ENCODE peak calls at places on chromosomes 6 and 20, in nine cellular contexts. G is activated CD8-positive, alpha-beta memory T cell treated with anti-CD3 and anti-CD28 coated beads, Interleukin-2, amount 50 U/mL, for 48 hours; J is stimulated activated CD8-positive, alpha-beta memory T cell treated with anti-CD3 and anti-CD28 coated beads, Interleukin-4, amount 100 ng/mL, for 1 hour; P is activated T-cell treated with anti-CD3 and anti-CD28 coated beads, Interleukin-2, amount 50 U/mL, for 48 hours; H is EH; M is stimulated activated CD4-positive, alpha-beta T cell treated with anti-CD3 and anti-CD28 coated beads, Interleukin-2, amount 100 ng/mL, for 48 hours; D is erythroblast; X is right atrium auricular region; N is left ventricle myocardium inferior. U is an unnamed sample.

GRCh38 chr6:72412709-72413044 is 209.2 kb upstream of the KCNQ5 start:
- DNase-seq in G (peak; percentile 50), J (no peak), P (no peak), H (no peak), M (no peak), D (no peak), X (no peak), N (no peak), U (no peak)

GRCh38 chr6:39416728-39417127 is 94.2 kb upstream of the KCNK16 start:
- DNase-seq in G (no peak), J (no peak), P (no peak), H (peak; percentile 98), M (no peak), D (no peak), X (no peak), N (no peak), U (peak; percentile 16)

GRCh38 chr6:56017198-56017597 is 141.8 kb upstream of the BMP5 start:
- DNase-seq in G (no peak), J (no peak), P (no peak), H (no peak), M (no peak), D (no peak), X (no peak), N (no peak), U (no peak)

GRCh38 chr6:56860466-56860865 is 94.4 kb upstream of the BEND6 start:
- DNase-seq in G (no peak), J (no peak), P (no peak), H (peak; percentile 59), M (no peak), D (no peak), X (no peak), N (no peak), U (peak; percentile 15)

GRCh38 chr6:129186988-129187387 is 304.1 kb downstream of the LAMA2 start:
- DNase-seq in G (no peak), J (no peak), P (no peak), H (peak; percentile 90), M (no peak), D (no peak), X (no peak), N (no peak), U (peak; percentile 35)

GRCh38 chr6:25606151-25606550 is 45.9 kb upstream of the SCGN start:
- DNase-seq in G (no peak), J (no peak), P (no peak), H (no peak), M (no peak), D (no peak), X (no peak), N (no peak), U (no peak)

GRCh38 chr6:125138083-125138482 is 15.5 kb upstream of the TPD52L1 start:
- DNase-seq in G (no peak), J (no peak), P (no peak), H (no peak), M (no peak), D (no peak), X (no peak), N (no peak), U (no peak)

GRCh38 chr20:18504479-18505060 is 3.2 kb upstream of the SEC23B start:
- DNase-seq in G (no peak), J (no peak), P (no peak), H (peak; percentile 35), M (no peak), D (no peak), X (peak; percentile 68), N (peak; percentile 36), U (no peak)

GRCh38 chr6:22828179-22829062 is 259.1 kb downstream of the HDGFL1 start:
- DNase-seq in G (no peak), J (no peak), P (no peak), H (peak; percentile 97), M (no peak), D (no peak), X (no peak), N (no peak), U (peak; percentile 82)

GRCh38 chr6:106379951-106380350 is 19.4 kb downstream of the CRYBG1 start:
- DNase-seq in G (no peak), J (no peak), P (no peak), H (no peak), M (no peak), D (no peak), X (no peak), N (no peak), U (no peak)

GRCh38 chr6:35096129-35096852 is 44.8 kb downstream of the TCP11 start:
- DNase-seq in G (no peak), J (no peak), P (no peak), H (peak; percentile 97), M (no peak), D (no peak), X (no peak), N (no peak), U (peak; percentile 68)

GRCh38 chr20:62835931-62836861 is 19.3 kb downstream of the COL9A3 start:
- DNase-seq in G (no peak), J (no peak), P (no peak), H (no peak), M (no peak), D (no peak), X (no peak), N (no peak), U (no peak)

GRCh38 chr20:33370296-33370695 is 31.0 kb downstream of the CDK5RAP1 start:
- DNase-seq in G (no peak), J (peak; percentile 21), P (peak; percentile 55), H (peak; percentile 29), M (peak; percentile 16), D (no peak), X (no peak), N (no peak), U (no peak)

GRCh38 chr6:100460650-100461204 is 4.0 kb downstream of the SIM1 start:
- DNase-seq in G (no peak), J (no peak), P (no peak), H (peak; percentile 83), M (no peak), D (peak; percentile 22), X (no peak), N (no peak), U (no peak)

GRCh38 chr20:62952373-62953166 is at the start of gene SLC17A9:
- DNase-seq in G (peak; percentile 87), J (no peak), P (peak; percentile 80), H (peak; percentile 89), M (peak; percentile 41), D (peak; percentile 85), X (peak; percentile 73), N (peak; percentile 68), U (peak; percentile 80)

GRCh38 chr20:14902432-14903089 is 565.1 kb upstream of the FLRT3 start:
- DNase-seq in G (no peak), J (no peak), P (no peak), H (no peak), M (no peak), D (no peak), X (no peak), N (no peak), U (no peak)

GRCh38 chr6:136956590-136957573 is 34.8 kb downstream of the SLC35D3 start:
- DNase-seq in G (no peak), J (no peak), P (no peak), H (peak; percentile 8), M (no peak), D (no peak), X (no peak), N (no peak), U (no peak)

GRCh38 chr20:20501128-20501527 is 133.2 kb downstream of the INSM1 start:
- DNase-seq in G (no peak), J (no peak), P (no peak), H (no peak), M (no peak), D (no peak), X (no peak), N (no peak), U (no peak)

GRCh38 chr6:165448210-165448609 is 138.8 kb upstream of the C6orf118 start:
- DNase-seq in G (no peak), J (no peak), P (no peak), H (no peak), M (no peak), D (no peak), X (no peak), N (no peak), U (no peak)

GRCh38 chr6:87847135-87847829 is 145.2 kb upstream of the AKIRIN2 start:
- DNase-seq in G (no peak), J (no peak), P (no peak), H (no peak), M (no peak), D (no peak), X (no peak), N (no peak), U (no peak)

GRCh38 chr6:97917369-97917768 is 634.4 kb upstream of the MMS22L start:
- DNase-seq in G (no peak), J (no peak), P (no peak), H (no peak), M (no peak), D (no peak), X (no peak), N (no peak), U (no peak)

GRCh38 chr6:52253494-52253893 is 9.2 kb upstream of the IL17F start:
- DNase-seq in G (no peak), J (no peak), P (peak; percentile 59), H (peak; percentile 33), M (no peak), D (no peak), X (no peak), N (no peak), U (peak; percentile 14)

GRCh38 chr6:151285121-151285520 is 45.4 kb downstream of the AKAP12 start:
- DNase-seq in G (no peak), J (no peak), P (no peak), H (peak; percentile 78), M (no peak), D (no peak), X (no peak), N (no peak), U (peak; percentile 19)

U was measured in AG08396.